ENCODE peak calls at places on chromosomes 13 and 19, in four cellular contexts. S, G, H and E are unnamed samples.

GRCh38 chr13:98032168-98032567 is 78.7 kb downstream of the IPO5 start:
- DNase-seq in S (no peak), G (no peak), H (no peak), E (no peak)

GRCh38 chr19:46081928-46082727 is 41.3 kb upstream of the IGFL4 start:
- DNase-seq in S (peak), G (peak), H (no peak), E (peak)

GRCh38 chr19:30084390-30084819 is 142.4 kb downstream of the URI1 start:
- DNase-seq in S (no peak), G (no peak), H (no peak), E (no peak)

GRCh38 chr13:111531505-111531904 is 211.1 kb downstream of the TEX29 start:
- DNase-seq in S (no peak), G (no peak), H (peak), E (no peak)

GRCh38 chr13:113299951-113300350 is 2.9 kb downstream of the LAMP1 start:
- DNase-seq in S (no peak), G (no peak), H (no peak), E (no peak)

GRCh38 chr13:91058066-91058465 is 289.4 kb upstream of the MIR17HG start:
- DNase-seq in S (no peak), G (peak), H (no peak), E (no peak)

GRCh38 chr19:49064029-49064629 is 489 bp downstream of the NTF4 start:
- DNase-seq in S (no peak), G (no peak), H (no peak), E (no peak)

GRCh38 chr13:27174766-27175455 is 3.3 kb upstream of the USP12 start:
- DNase-seq in S (no peak), G (no peak), H (no peak), E (no peak)

GRCh38 chr19:29942404-29943261 is 594 bp downstream of the URI1 start:
- DNase-seq in S (peak), G (peak), H (no peak), E (peak)

GRCh38 chr19:8578642-8579265 is 1.5 kb upstream of the MYO1F start:
- DNase-seq in S (peak), G (peak), H (peak), E (peak)

GRCh38 chr13:25717798-25718197 is 334.0 kb downstream of the SHISA2 start:
- DNase-seq in S (no peak), G (no peak), H (no peak), E (no peak)

GRCh38 chr13:51785592-51786424 is 18.2 kb downstream of the DHRS12 start:
- DNase-seq in S (no peak), G (no peak), H (no peak), E (no peak)

GRCh38 chr13:45331981-45332830 is 8.8 kb downstream of the TPT1 start:
- DNase-seq in S (no peak), G (no peak), H (no peak), E (no peak)

GRCh38 chr13:110154370-110155031 is 152.5 kb downstream of the COL4A1 start:
- DNase-seq in S (no peak), G (no peak), H (no peak), E (no peak)

GRCh38 chr13:98060282-98060681 is 82.6 kb upstream of the FARP1 start:
- DNase-seq in S (no peak), G (no peak), H (no peak), E (no peak)

GRCh38 chr19:35254341-35255297 is 5.8 kb downstream of the LSR start:
- DNase-seq in S (no peak), G (no peak), H (no peak), E (no peak)

GRCh38 chr19:17109962-17110598 is 34.5 kb downstream of the MYO9B start:
- DNase-seq in S (peak), G (no peak), H (no peak), E (no peak)

GRCh38 chr19:1082165-1082927 is 12.8 kb downstream of the POLR2E start:
- DNase-seq in S (peak), G (no peak), H (no peak), E (peak)

GRCh38 chr13:79519252-79519651 is 38.3 kb downstream of the NDFIP2 start:
- DNase-seq in S (no peak), G (no peak), H (no peak), E (no peak)

DNA sequence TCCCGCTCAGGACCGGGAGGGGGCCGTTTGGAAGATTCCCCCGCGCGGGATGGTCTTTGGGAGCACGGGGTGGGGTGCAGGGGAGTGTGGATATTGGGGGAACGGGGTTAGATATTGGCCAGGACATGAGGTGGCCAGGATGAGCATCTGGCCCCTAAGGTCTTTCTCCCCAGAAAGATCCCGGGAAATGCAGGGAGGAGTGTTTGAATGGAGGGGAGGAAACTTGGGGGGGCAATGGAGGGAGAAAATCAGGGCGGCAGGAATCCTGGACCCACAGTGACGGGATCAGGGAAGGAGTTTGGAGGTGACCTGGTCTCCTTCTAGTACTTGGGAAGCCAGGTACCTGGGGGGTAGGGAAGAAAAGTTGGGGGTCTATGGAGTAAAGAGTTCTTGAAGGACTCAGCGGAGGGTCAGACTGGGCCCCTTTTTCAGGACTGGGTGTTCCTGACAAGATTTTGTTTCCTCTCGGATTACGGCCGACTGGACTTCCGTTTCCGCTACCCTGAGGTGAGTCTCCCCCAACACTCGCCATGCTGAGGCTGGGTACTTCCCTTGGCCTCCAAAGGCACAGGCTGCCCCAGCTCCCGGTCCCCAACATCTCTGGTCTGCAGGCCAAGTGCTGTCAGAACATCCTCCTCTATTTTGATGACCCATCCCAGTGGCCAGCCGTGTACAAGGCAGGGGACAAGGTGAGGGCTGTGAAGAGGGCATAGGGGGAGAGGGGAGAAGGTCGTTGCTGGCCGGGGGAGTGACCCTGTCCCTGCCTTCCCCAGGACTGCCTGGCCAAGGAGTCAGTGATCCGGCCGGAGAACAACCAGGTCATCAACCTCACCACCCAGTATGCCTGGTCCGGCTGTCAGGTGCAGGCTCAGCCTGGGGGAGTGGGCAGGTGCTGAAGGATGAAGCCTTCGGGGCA is 989 bp downstream of the TMEM145 start:
- DNase-seq in S (no peak), G (no peak), H (no peak), E (no peak)
- H3K27ac ChIP-seq in S (peak), G (no peak), H (no peak), E (no peak)

GRCh38 chr19:18605546-18606280 is 886 bp downstream of the CRLF1 start:
- DNase-seq in S (no peak), G (no peak), H (no peak), E (no peak)
- H3K4me3 ChIP-seq in S (no peak), G (no peak), H (peak), E (no peak)

DNA sequence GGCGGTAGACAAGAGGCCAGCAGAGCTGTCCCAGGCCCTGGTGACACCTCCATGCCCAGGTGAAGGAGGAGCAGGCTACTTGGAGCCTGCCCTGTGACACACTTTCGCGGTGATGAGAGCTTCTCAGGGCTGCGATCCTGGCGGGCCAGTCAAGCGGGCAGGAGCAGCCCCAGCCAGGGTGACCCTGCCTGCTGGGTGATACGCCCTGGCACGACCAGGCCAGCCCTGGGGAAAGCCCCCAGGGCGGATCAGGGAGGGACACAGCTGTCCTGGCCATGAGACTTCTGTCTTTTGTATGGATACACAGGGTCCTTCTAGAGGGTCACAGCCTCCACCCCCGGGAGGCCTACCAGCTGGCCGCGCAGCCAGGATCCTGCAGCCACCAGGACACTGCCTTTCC is 13.1 kb downstream of the DNM2 start:
- DNase-seq in S (no peak), G (no peak), H (no peak), E (no peak)
- H3K27ac ChIP-seq in S (peak), G (no peak), H (peak), E (peak)

GRCh38 chr13:99468971-99469545 is 32.2 kb upstream of the TM9SF2 start:
- DNase-seq in S (no peak), G (no peak), H (no peak), E (no peak)

GRCh38 chr13:99463998-99464397 is 37.3 kb upstream of the TM9SF2 start:
- DNase-seq in S (no peak), G (no peak), H (no peak), E (no peak)

GRCh38 chr13:99465454-99465853 is 35.8 kb upstream of the TM9SF2 start:
- DNase-seq in S (no peak), G (no peak), H (no peak), E (no peak)

GRCh38 chr13:99467764-99468163 is 33.5 kb upstream of the TM9SF2 start:
- DNase-seq in S (no peak), G (no peak), H (no peak), E (no peak)

DNA sequence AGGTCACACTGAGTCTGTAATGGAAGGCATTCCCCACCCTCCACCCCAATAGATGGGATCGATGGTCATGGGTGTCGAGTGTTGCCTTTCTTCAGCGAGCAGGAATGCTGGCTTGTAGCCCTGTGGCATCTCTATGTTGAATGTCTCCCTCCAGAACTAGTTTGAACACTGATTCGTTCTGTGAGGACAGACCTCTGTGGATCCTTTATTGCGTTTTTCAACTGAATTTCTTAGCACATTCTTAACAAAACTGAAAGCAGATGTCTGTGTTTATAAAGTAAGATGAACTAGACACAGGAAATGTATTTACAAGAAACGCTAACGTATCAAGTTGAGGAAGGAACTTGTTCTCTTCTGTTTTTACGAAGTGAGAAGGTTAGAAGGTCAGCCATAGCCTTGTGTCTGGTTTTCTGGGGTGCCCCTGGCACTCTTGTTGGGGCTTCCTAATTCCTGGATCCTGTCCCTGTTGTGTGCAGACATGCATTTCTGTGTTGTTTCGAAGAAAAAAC is 36.8 kb upstream of the TM9SF2 start:
- DNase-seq in S (no peak), G (no peak), H (no peak), E (no peak)
- H3K4me3 ChIP-seq in S (no peak), G (no peak), H (no peak), E (no peak)

DNA sequence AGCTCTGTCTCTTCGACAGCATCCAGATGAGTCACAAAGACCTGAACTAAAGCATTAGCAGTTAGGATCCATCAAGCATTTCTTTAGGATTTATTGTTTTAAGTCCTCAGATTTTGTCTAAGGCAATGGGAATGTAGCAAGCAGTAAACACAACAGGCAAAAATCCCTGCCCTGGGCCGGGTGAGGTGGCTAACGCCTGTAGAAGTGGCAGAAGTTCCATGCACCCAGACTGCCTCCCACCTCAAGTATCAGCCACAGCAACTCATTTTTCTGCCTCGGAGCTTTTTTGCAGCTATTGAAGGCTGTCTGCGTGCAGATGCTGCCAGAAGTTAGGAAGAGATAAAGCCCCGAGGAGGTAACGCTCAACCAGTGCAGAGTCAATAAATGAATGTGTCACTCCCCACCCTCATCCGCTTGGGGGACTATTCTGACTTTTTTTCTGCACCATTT is 47.1 kb upstream of the MRI1 start:
- DNase-seq in S (no peak), G (no peak), H (no peak), E (no peak)
- H3K27ac ChIP-seq in S (no peak), G (no peak), H (no peak), E (no peak)

GRCh38 chr19:53824134-53824611 is at the start of gene NLRP12:
- DNase-seq in S (no peak), G (no peak), H (no peak), E (no peak)
- H3K4me3 ChIP-seq in S (no peak), G (no peak), H (peak), E (no peak)

GRCh38 chr13:48862572-48862971 is 113.1 kb upstream of the FNDC3A start:
- DNase-seq in S (no peak), G (no peak), H (no peak), E (no peak)

GRCh38 chr13:48860369-48860768 is 115.3 kb upstream of the FNDC3A start:
- DNase-seq in S (no peak), G (no peak), H (no peak), E (no peak)

GRCh38 chr13:48864100-48864499 is 111.6 kb upstream of the FNDC3A start:
- DNase-seq in S (no peak), G (no peak), H (no peak), E (no peak)

DNA sequence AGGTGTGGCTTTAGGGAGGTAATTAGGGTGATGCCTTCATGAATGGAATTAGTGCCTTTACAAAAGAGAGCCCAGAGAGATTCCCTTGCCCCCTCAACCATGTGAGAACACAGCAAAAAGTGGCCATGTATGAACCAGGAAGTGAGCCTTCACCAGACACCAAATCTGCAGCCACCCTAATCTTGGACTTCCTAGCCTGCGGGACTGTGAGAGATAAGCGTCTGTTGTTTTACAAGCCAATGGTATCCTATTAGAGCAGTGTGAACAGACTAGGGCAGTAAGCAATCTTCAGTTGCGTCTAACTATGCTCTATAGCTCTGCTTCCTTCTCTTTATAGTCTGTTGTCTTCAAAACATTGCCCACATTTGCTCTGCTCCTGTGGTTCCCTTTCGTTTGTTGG is 109.5 kb upstream of the FNDC3A start:
- DNase-seq in S (no peak), G (no peak), H (no peak), E (no peak)
- H3K27ac ChIP-seq in S (no peak), G (no peak), H (no peak), E (no peak)

GRCh38 chr19:47754206-47755064 is 9.1 kb downstream of the NOP53 start:
- DNase-seq in S (no peak), G (no peak), H (no peak), E (no peak)
- H3K4me3 ChIP-seq in S (no peak), G (no peak), H (no peak), E (no peak)

GRCh38 chr13:101098873-101099272 is 317.4 kb downstream of the NALCN start:
- DNase-seq in S (no peak), G (no peak), H (no peak), E (no peak)
- H3K27ac ChIP-seq in S (no peak), G (no peak), H (no peak), E (no peak)